ENCODE peak calls at places on chromosome 17, in six cellular contexts. O is IMR-90, S is H9, T is H1, Y is neuronal stem cell, W is trophoblast cell. L is an unnamed sample.

GRCh38 chr17:53119773-53120172 is 703.0 kb upstream of the KIF2B start:
- DNase-seq in O (no peak), S (no peak), W (no peak), T (no peak), Y (no peak), L (no peak)

GRCh38 chr17:44707755-44708400 is 587 bp upstream of the DBF4B start:
- DNase-seq in O (no peak), W (peak; percentile 52), T (no peak), Y (no peak), S (no peak), L (no peak)

GRCh38 chr17:78240012-78240655 is 8.7 kb downstream of the TMEM235 start:
- DNase-seq in T (no peak), O (no peak), S (peak; percentile 33), W (no peak), Y (no peak), L (no peak)

GRCh38 chr17:77657821-77658220 is 300.7 kb upstream of the TNRC6C start:
- DNase-seq in O (no peak), T (no peak), Y (no peak), W (no peak), S (no peak), L (no peak)

GRCh38 chr17:82863941-82864720 is 24.3 kb upstream of the ZNF750 start:
- DNase-seq in S (no peak), O (peak; percentile 91), W (peak; percentile 42), Y (no peak), T (no peak), L (peak; percentile 95)

GRCh38 chr17:75774988-75775668 is 9.5 kb upstream of the UNK start:
- DNase-seq in S (peak; percentile 82), W (peak; percentile 63), Y (no peak), O (peak; percentile 44), T (no peak), L (peak; percentile 54)

GRCh38 chr17:28643979-28644781 is 778 bp downstream of the BLTP2 start:
- DNase-seq in Y (peak; percentile 26), W (peak; percentile 77), O (peak; percentile 55), T (no peak), S (peak; percentile 68), L (peak; percentile 77)

GRCh38 chr17:32671891-32672290 is 185.1 kb downstream of the CDK5R1 start:
- DNase-seq in T (no peak), S (no peak), O (no peak), Y (no peak), W (no peak), L (no peak)

GRCh38 chr17:19747829-19748806 is at the start of gene ALDH3A1:
- DNase-seq in Y (no peak), S (no peak), W (no peak), O (no peak), T (no peak), L (no peak)

GRCh38 chr17:808003-808294 is 25.8 kb downstream of the MRM3 start:
- DNase-seq in O (no peak), W (no peak), S (no peak), Y (no peak), T (no peak), L (no peak)

GRCh38 chr17:45279898-45280297 is 18.0 kb upstream of the SPATA32 start:
- DNase-seq in W (no peak), Y (no peak), S (no peak), O (no peak), T (no peak), L (no peak)

GRCh38 chr17:19940722-19941464 is 36.7 kb downstream of the AKAP10 start:
- DNase-seq in Y (no peak), S (no peak), O (peak; percentile 48), W (peak; percentile 79), T (no peak), L (peak; percentile 31)

GRCh38 chr17:82912571-82913089 is 72.8 kb upstream of the ZNF750 start:
- DNase-seq in Y (no peak), W (peak; percentile 12), S (no peak), O (no peak), T (no peak), L (no peak)

GRCh38 chr17:13420294-13421277 is 181.1 kb downstream of the HS3ST3A1 start:
- DNase-seq in Y (no peak), T (no peak), O (peak; percentile 92), W (peak; percentile 92), S (no peak), L (peak; percentile 83)

GRCh38 chr17:6752068-6752909 is 3.6 kb upstream of the XAF1 start:
- DNase-seq in S (no peak), O (peak; percentile 99), T (no peak), Y (no peak), W (peak; percentile 39), L (peak; percentile 100)

GRCh38 chr17:690346-690745 is 24.3 kb downstream of the VPS53 start:
- DNase-seq in S (no peak), W (peak; percentile 79), O (no peak), T (no peak), Y (no peak), L (no peak)

GRCh38 chr17:299546-299945 is 53.1 kb downstream of the RPH3AL start:
- DNase-seq in Y (no peak), O (no peak), T (no peak), S (no peak), W (no peak), L (no peak)

GRCh38 chr17:80847506-80848230 is 144.0 kb upstream of the CHMP6 start:
- DNase-seq in Y (no peak), W (no peak), T (no peak), O (no peak), S (no peak), L (no peak)

GRCh38 chr17:15309793-15310192 is 31.6 kb downstream of the TEKT3 start:
- DNase-seq in Y (no peak), S (no peak), W (no peak), O (peak; percentile 35), T (no peak), L (no peak)

GRCh38 chr17:79029327-79030009 is 5.5 kb downstream of the C1QTNF1 start:
- DNase-seq in W (no peak), T (no peak), Y (no peak), O (no peak), S (no peak), L (no peak)

DNA sequence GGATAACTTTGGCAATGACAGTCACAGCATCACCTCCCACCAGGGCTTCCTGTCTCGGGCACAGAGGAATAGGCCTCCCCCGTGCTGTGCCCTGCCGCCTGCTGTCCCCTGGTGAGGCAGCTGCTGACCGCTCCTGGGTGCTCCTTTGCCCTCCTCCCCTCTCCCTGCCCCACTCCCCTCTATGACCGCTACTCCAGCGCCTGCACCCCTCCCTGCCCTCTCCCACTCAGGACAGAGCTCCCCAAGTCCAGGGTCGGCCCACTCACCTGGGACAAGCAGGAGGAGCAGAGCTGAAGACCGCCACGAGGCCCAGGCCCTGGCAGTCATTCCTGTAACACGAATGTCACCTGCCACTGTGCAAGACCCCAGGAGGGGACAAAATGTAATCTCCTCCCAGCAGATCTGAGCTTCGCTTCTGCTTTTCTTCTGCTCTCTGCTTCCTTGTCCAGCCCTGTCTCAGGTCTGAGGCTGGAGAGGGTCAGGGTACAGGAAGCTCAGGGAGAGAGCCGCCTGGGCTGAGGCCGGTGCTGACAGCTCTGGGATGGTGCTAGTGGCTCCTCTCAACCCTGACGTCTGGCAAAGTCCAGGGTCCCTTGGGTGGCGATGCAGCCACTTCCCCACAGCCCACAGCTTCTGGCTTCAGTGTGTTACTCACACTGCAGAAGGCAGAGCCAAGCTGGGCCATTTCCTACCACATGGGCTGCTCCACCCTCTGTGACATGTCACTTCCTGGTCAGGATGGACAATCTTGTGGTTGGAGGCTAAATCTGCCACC is at the start of gene CD300C:
- DNase-seq in T (no peak), W (peak; percentile 13), Y (no peak), O (no peak), S (no peak), L (no peak)
- H2AFZ ChIP-seq in T (no peak within 1 kb of the TSS), W (no peak within 1 kb of the TSS), Y (no peak within 1 kb of the TSS), O (peak within 1 kb of the TSS; percentile 58), S (no peak within 1 kb of the TSS), L (no peak within 1 kb of the TSS)

GRCh38 chr17:65185060-65185459 is 47.9 kb downstream of the RGS9 start:
- DNase-seq in S (no peak), O (no peak), W (no peak), Y (no peak), T (no peak), L (no peak)
- H3K18ac ChIP-seq in S (peak overlapping the region; percentile 82), O (peak overlapping the region; percentile 69), W (no peak overlapping the region), Y (no peak overlapping the region), T (no peak overlapping the region), L (no peak overlapping the region)

GRCh38 chr17:61551255-61551742 is 39.7 kb downstream of the NACA2 start:
- DNase-seq in O (peak; percentile 67), S (no peak), W (peak; percentile 57), T (no peak), Y (peak; percentile 3), L (peak; percentile 57)
- H2AFZ ChIP-seq in O (peak overlapping the region; percentile 87), S (no peak overlapping the region), W (no peak overlapping the region), T (no peak overlapping the region), Y (no peak overlapping the region), L (no peak overlapping the region)

DNA sequence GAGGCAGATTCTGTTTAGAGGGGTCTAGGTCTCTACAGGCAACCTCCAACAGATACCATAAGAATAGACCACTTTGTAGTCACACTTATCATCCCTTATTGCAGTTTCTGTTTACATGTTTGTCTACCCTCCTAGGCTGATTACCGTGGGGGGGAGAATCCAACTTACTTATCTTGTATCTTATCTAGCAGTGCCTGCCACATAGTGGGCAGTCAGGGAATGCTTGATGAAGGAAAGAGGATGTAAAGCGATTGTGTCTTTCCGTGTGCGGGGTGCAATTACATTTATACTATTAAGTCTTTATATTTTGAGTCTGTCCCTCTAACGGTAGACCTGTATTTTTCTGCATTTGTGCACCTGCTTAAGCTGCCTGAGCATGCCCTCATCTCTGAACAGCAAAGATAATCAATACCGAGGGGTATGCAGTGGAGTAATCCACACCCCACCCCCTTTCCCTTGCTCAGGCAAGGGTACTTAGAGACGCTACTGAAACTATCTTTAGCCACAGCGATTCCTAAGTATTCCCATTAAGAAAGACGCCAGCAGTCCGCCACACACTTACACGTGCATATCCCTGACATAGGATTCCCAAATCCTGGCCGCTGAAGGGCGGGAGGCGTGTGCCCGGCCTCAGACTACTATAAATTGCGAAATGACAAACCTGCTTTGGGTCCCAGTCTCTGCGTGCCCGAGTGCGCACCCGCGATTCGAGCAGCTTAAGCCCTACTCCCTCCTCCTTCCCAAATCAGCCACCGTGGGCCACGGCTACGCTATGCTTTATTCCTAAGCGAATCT is 635 bp upstream of the AATF start:
- DNase-seq in Y (no peak), W (no peak), S (no peak), T (no peak), O (no peak), L (no peak)
- H3K18ac ChIP-seq in Y (peak overlapping the region; percentile 13), W (peak overlapping the region; percentile 34), S (no peak overlapping the region), T (peak overlapping the region; percentile 39), O (no peak overlapping the region), L (peak overlapping the region; percentile 50)

DNA sequence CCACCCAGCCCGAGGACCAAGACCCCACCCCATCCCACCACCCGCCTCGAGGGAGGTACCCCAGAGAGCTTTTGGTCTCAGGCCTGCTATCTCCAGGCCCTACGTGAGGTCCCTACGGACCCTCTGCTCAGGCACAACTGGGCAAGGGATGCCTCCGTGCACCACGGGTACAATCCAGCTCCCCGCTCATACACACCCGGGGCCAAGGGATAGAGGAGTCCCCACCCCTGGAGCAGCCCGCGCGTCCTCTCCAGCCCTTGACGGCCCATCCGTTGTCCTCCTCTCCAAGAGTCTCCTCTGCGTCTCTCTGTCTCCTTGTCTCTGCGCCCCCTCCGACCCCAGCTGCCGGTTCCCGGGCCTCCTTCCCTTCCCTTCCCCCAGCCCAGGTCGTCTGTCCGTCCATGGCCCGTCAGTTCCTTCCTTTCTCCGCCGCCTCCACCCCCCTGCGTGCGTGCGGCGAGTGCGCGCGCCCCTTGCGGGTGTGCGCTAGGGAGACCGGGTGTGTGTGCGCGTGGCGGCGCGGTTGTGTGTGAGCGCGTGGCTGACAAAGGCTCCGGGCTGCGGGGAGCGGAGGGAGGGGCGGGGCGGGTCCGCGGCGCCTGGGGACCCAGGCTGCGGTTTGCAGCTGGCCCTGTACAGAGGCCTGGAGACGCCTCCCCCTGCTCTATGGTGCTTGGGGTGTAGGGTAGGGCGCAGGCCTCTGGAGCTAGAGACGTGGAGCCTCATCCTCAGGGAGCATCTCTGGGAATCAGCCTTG is 928 bp downstream of the SPNS2 start:
- DNase-seq in S (peak; percentile 69), Y (peak; percentile 36), O (no peak), W (no peak), T (no peak), L (peak; percentile 18)
- H2AFZ ChIP-seq in S (no peak overlapping the region), Y (peak overlapping the region; percentile 53), O (peak overlapping the region; percentile 33), W (peak overlapping the region; percentile 57), T (peak overlapping the region; percentile 56), L (no peak overlapping the region)